ENCODE peak calls at places on chromosomes 7 and 10, in ten cellular contexts. O is lower lobe of right lung; D is stimulated activated CD4-positive, alpha-beta T cell treated with anti-CD3 and anti-CD28 coated beads, Interleukin-12 subunit alpha, Interleukin-12 subunit beta, amount 100 ng/mL, for 4 hours; C is stimulated activated CD8-positive, alpha-beta memory T cell treated with anti-CD3 and anti-CD28 coated beads, Interleukin-12 subunit alpha, Interleukin-12 subunit beta, amount 100 ng/mL, for 4 hours; U is activated T-helper 1 cell treated with Interleukin-2 at 50 U/mL for 16 hours; P is caudate nucleus; F is choroid plexus epithelial cell; H is tibial nerve; G is NCI-H1105 treated with DMSO at 0.1 percent for 48 hours; T is A172. Q is an unnamed sample.

GRCh38 chr7:5211730-5212482 is 21.9 kb downstream of the WIPI2 start:
- DNase-seq in O (no peak), D (no peak), C (no peak), U (no peak), P (no peak), F (no peak), H (no peak), G (no peak), T (no peak), Q (no peak)

GRCh38 chr7:99876491-99876890 is 342 bp downstream of the OR2AE1 start:
- DNase-seq in O (no peak), D (no peak), C (no peak), U (no peak), P (no peak), F (no peak), H (no peak), G (no peak), T (no peak), Q (no peak)

GRCh38 chr10:52818019-52818418 is 45.4 kb upstream of the MBL2 start:
- DNase-seq in O (no peak), D (no peak), C (no peak), U (no peak), P (no peak), F (peak; percentile 85), H (no peak), G (peak; percentile 10), T (peak; percentile 55), Q (no peak)

GRCh38 chr7:94412762-94413322 is 18.1 kb downstream of the COL1A2 start:
- DNase-seq in O (no peak), D (no peak), C (no peak), U (no peak), P (no peak), F (peak; percentile 60), H (no peak), G (no peak), T (no peak), Q (no peak)

GRCh38 chr10:8183241-8183704 is 128.8 kb downstream of the GATA3 start:
- DNase-seq in O (no peak), D (no peak), C (no peak), U (peak; percentile 7), P (no peak), F (peak; percentile 75), H (no peak), G (no peak), T (peak; percentile 74), Q (no peak)

GRCh38 chr7:69782917-69783684 is 184.8 kb downstream of the AUTS2 start:
- DNase-seq in O (no peak), D (no peak), C (no peak), U (no peak), P (peak; percentile 11), F (peak; percentile 18), H (peak; percentile 68), G (peak; percentile 72), T (no peak), Q (peak; percentile 34)

GRCh38 chr10:69853064-69853463 is 51.4 kb downstream of the COL13A1 start:
- DNase-seq in O (no peak), D (no peak), C (no peak), U (no peak), P (no peak), F (no peak), H (no peak), G (no peak), T (no peak), Q (no peak)

GRCh38 chr7:83648464-83649241 is at the start of gene SEMA3E:
- DNase-seq in O (no peak), D (no peak), C (no peak), U (no peak), P (no peak), F (peak; percentile 65), H (peak; percentile 10), G (no peak), T (peak; percentile 18), Q (no peak)

GRCh38 chr10:89213191-89213808 is 6.2 kb upstream of the CH25H start:
- DNase-seq in O (no peak), D (no peak), C (no peak), U (no peak), P (no peak), F (peak; percentile 77), H (no peak), G (peak; percentile 15), T (peak; percentile 54), Q (no peak)

GRCh38 chr10:71222541-71223364 is 10.4 kb downstream of the UNC5B start:
- DNase-seq in O (no peak), D (no peak), C (no peak), U (no peak), P (no peak), F (peak; percentile 13), H (no peak), G (no peak), T (no peak), Q (no peak)

GRCh38 chr10:35639651-35640311 is 2.3 kb downstream of the FZD8 start:
- DNase-seq in O (peak; percentile 62), D (no peak), C (no peak), U (no peak), P (no peak), F (peak; percentile 57), H (no peak), G (peak; percentile 39), T (no peak), Q (no peak)